ENCODE peak calls at places on chromosomes 3 and 15, in four cellular contexts. U is iPS DF 19.7, R is ELF-1, V is HFFc6. Z is an unnamed sample.

GRCh38 chr3:53709856-53710674 is 136.2 kb downstream of the CHDH start:
- DNase-seq in U (peak; percentile 45), R (peak; percentile 92), V (peak; percentile 61), Z (peak; percentile 29)

GRCh38 chr15:90291679-90292356 is 26.3 kb downstream of the NGRN start:
- DNase-seq in U (no peak), R (no peak), V (no peak), Z (peak; percentile 90)

GRCh38 chr3:140007946-140008692 is 73.1 kb downstream of the CLSTN2 start:
- DNase-seq in U (no peak), R (no peak), V (no peak), Z (no peak)

GRCh38 chr3:7503431-7503830 is 642.5 kb downstream of the GRM7 start:
- DNase-seq in U (no peak), R (no peak), V (no peak), Z (no peak)

GRCh38 chr15:58258501-58259274 is 120.5 kb downstream of the AQP9 start:
- DNase-seq in U (no peak), R (no peak), V (no peak), Z (no peak)

GRCh38 chr3:4886448-4886847 is 92.8 kb upstream of the BHLHE40 start:
- DNase-seq in U (no peak), R (no peak), V (no peak), Z (no peak)

GRCh38 chr3:13571264-13571663 is 22.3 kb downstream of the FBLN2 start:
- DNase-seq in U (no peak), R (no peak), V (no peak), Z (no peak)

GRCh38 chr3:194691481-194692281 is 6.0 kb downstream of the FAM43A start:
- DNase-seq in U (no peak), R (no peak), V (no peak), Z (no peak)

GRCh38 chr3:62559831-62560445 is 186.6 kb upstream of the FEZF2 start:
- DNase-seq in U (no peak), R (no peak), V (peak; percentile 50), Z (no peak)

GRCh38 chr3:181555681-181556080 is 156.0 kb upstream of the SOX2 start:
- DNase-seq in U (no peak), R (no peak), V (no peak), Z (no peak)

GRCh38 chr15:68578960-68579935 is at the start of gene CORO2B:
- DNase-seq in U (no peak), R (peak; percentile 60), V (peak; percentile 34), Z (no peak)

GRCh38 chr3:37729119-37729518 is 132.6 kb upstream of the CTDSPL start:
- DNase-seq in U (no peak), R (no peak), V (no peak), Z (no peak)

GRCh38 chr3:107993771-107994170 is 97.1 kb downstream of the CD47 start:
- DNase-seq in U (no peak), R (no peak), V (no peak), Z (no peak)

GRCh38 chr15:78630886-78631633 is 9.9 kb downstream of the CHRNB4 start:
- DNase-seq in U (no peak), R (no peak), V (no peak), Z (no peak)

GRCh38 chr3:105907790-105908189 is 39.0 kb upstream of the CBLB start:
- DNase-seq in U (no peak), R (no peak), V (no peak), Z (no peak)

Z was measured in T47D.